ENCODE peak calls at places on chromosomes 4 and X, in five cellular contexts. S is GM13977, C is HFFc6, Y is nephron progenitor cell, A is RWPE1. Q is an unnamed sample.

GRCh38 chrX:153019166-153019565 is 25.2 kb upstream of the PNMA5 start:
- DNase-seq in S (no peak), A (no peak), Y (no peak), C (no peak), Q (no peak)

GRCh38 chrX:83588409-83588808 is 80.3 kb downstream of the POU3F4 start:
- DNase-seq in C (no peak), S (no peak), Y (no peak), A (no peak), Q (no peak)

GRCh38 chr4:1493540-1494287 is 87.5 kb upstream of the NKX1-1 start:
- DNase-seq in Y (no peak), C (no peak), S (no peak), A (no peak), Q (no peak)

GRCh38 chrX:49153467-49153866 is 9.1 kb upstream of the MAGIX start:
- DNase-seq in Y (no peak), C (no peak), S (no peak), A (no peak), Q (no peak)

GRCh38 chr4:82293304-82293703 is 80.5 kb downstream of the HNRNPD start:
- DNase-seq in A (no peak), Y (no peak), C (no peak), S (peak), Q (no peak)

GRCh38 chr4:172982151-172982590 is 186.4 kb upstream of the GALNT7 start:
- DNase-seq in Y (no peak), C (peak), S (no peak), A (peak), Q (no peak)

GRCh38 chr4:93786149-93786548 is 42.4 kb upstream of the ATOH1 start:
- DNase-seq in A (no peak), C (no peak), S (no peak), Y (no peak), Q (no peak)

GRCh38 chrX:120732461-120732860 is 102.6 kb upstream of the C1GALT1C1 start:
- DNase-seq in Y (no peak), S (no peak), C (no peak), A (no peak), Q (no peak)

GRCh38 chr4:70613893-70614572 is 14.5 kb upstream of the ENAM start:
- DNase-seq in Y (no peak), A (no peak), S (no peak), C (no peak), Q (no peak)

GRCh38 chr4:3524349-3524748 is 7.9 kb downstream of the LRPAP1 start:
- DNase-seq in S (no peak), A (no peak), Y (no peak), C (no peak), Q (no peak)

DNA sequence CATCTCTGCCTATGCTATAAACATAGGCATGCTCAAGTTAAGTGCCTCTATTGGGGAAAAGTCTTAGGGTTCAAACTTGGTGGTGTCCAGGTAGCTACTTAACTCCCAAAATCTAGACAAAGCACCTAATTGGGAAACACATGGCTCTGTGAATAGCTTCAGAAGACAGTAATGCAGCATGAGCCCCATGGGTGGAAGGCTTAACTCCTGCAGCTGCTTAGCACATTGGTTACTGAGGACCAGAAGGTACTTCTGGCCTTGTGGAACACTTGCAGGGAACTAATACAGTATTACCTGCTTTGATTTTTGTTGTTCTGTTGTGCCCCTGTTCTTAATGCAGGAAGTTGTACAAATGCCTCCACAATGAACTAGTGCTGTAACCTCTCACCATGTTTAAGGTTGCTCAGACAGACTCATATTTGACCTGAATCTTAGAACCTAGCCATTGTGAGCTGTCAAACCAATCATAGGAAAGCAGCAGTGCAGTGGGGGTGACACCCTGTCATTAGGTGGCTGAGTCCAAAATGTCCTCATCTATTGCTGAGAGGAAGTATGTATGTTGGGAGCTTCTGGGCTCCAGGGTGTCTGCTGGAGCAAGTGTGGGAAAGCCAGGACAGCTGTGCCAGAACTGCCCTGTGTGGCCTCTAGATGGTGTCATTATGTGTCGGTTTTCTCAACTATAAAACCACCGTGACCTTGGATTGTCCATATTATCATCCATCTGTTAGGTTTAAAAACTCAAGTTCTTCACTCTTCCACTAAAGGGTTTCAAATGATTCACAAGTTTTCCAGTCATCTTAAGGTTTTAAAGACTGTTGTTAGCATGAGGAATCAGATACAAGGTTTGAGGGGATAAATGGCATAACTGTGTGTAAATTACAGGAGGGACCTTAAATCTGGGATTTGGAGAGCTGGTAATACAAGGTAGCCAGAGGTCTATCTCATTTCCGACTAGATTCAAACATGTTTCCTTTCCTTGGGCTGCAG is 69.9 kb upstream of the WDR1 start:
- DNase-seq in A (no peak), Y (no peak), C (peak), S (no peak), Q (no peak)
- TF ChIP-seq CTCF in A (no peak), Y (no peak), C (peak), S (peak), Q (no peak)

GRCh38 chrX:27399146-27399456 is 64.0 kb downstream of the PPP4R3C start:
- DNase-seq in C (no peak), S (no peak), A (no peak), Y (no peak), Q (no peak)
- TF ChIP-seq CTCF in C (no peak), S (no peak), A (peak), Y (no peak), Q (peak)

DNA sequence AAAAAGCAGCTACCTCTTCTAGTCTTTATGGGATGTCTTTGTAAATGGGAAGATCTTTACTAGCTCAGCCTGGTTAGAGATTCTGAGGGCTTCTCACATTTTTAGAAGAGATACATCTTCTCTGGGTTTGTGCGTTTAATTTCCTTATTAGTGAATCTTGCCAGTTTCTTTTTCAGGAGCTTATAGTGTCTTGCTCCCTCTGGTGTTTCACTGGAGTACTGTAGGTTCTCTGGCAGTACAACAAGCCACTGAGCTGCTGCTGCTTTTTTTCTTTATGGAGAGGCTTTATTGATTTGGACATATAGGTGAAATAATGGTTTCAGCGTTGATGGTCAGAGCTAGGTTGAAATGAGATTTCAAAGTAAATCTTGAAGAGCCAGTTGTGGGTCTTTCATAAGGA is 82.9 kb downstream of the LAS1L start:
- DNase-seq in A (peak), Y (peak), S (peak), C (peak), Q (peak)
- TF ChIP-seq CTCF in A (peak), Y (peak), S (peak), C (peak), Q (peak)

DNA sequence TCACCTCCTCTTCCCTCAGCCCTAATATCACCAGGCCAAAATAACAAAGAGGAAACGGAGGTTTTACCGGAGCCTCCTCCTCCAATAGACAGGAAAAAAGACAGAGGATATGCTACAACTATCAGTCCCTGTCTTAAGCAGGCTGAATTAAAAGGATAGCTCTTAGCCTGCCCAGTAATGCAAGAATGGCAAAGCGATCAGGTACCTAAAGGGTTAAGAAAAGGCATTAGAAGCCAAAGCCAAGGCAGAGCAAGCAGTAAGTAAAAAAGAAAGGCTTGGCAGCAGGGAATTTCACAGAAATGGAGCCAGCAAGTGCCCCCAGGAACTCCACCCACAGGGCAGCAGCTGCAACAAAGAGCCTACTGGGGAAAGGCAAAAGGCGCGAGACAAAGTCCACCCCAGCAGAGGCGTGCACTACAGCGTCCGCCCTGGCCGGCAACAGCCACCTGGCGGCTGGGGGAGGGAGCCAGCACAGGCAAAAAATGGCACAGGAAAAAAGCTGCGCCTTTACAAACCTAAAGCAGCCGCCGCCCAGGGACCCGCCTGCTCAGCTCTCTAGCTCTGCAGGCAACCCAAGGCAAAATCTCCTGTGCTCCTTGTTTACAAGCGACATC is 220.6 kb upstream of the ZC4H2 start:
- DNase-seq in A (no peak), Y (peak), S (no peak), C (no peak), Q (peak)
- TF ChIP-seq CTCF in A (no peak), Y (no peak), S (no peak), C (no peak), Q (peak)

DNA sequence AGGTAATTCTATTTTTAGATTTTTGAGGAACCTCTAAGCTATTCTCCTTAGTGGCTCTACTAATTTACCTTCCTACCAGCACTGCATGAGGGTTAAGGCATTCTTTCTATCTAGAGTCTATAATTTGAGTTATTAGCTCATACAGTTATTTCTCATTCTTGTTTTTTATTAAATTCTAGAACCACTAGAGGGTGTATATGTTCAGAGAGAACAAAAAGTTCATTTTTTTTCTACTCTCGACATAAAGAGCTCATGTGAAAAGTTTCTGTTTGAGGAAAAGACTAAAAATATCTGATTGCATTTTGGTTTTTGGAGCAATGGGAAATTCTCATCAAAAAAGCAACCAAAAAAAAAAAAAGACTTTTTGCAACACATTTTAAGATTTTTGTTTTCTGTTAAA is 57.0 kb upstream of the LRAT start:
- DNase-seq in S (no peak), A (peak), C (no peak), Y (no peak), Q (no peak)
- TF ChIP-seq CTCF in S (no peak), A (peak), C (peak), Y (no peak), Q (peak)

GRCh38 chrX:150486011-150486410 is 82.4 kb upstream of the MTM1 start:
- DNase-seq in A (peak), S (no peak), Y (peak), C (peak), Q (peak)
- TF ChIP-seq CTCF in A (no peak), S (peak), Y (peak), C (peak), Q (peak)

DNA sequence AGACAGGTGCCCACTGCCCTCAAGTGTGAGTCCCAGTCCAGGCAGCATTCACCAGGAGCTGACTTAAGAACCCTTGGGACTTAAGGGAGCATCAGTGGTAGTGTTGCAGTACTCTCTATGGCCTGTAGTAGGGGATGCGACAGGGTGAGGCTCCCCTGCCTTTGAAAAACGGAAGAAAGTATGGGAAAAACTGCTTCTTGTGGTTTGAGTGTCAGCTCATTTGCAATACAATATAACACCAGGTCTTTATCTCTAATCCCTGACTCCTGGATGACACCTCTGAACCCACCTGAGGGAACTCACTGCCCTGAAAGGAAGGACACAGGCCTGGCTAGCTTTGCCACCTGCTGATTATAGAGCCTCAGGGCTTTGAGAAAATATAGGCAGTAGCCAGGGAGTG is 176.0 kb downstream of the SMARCA1 start:
- DNase-seq in A (no peak), S (no peak), C (no peak), Y (no peak), Q (no peak)
- TF ChIP-seq CTCF in A (no peak), S (no peak), C (peak), Y (peak), Q (peak)

GRCh38 chr4:185634066-185634652 is 98.9 kb upstream of the PDLIM3 start:
- DNase-seq in Y (no peak), A (no peak), S (no peak), C (peak), Q (no peak)
- TF ChIP-seq CTCF in Y (peak), A (no peak), S (peak), C (peak), Q (peak)

GRCh38 chrX:44937606-44938005 is 64.6 kb downstream of the KDM6A start:
- DNase-seq in Y (no peak), S (no peak), C (no peak), A (no peak), Q (no peak)
- TF ChIP-seq CTCF in Y (no peak), S (no peak), C (no peak), A (no peak), Q (no peak)